ENCODE peak calls at places on chromosomes 3 and 15, in six cellular contexts. Z is esophagus squamous epithelium, V is foreskin keratinocyte, A is foreskin melanocyte, E is GOT3, K is GM20000. Q is an unnamed sample.

GRCh38 chr3:27423463-27423862 is 54.3 kb upstream of the NEK10 start:
- DNase-seq in V (peak; percentile 43), Z (no peak), A (no peak), E (no peak), K (no peak), Q (no peak)

GRCh38 chr3:190562866-190563525 is 49.1 kb downstream of the IL1RAP start:
- DNase-seq in K (no peak), Z (no peak), E (no peak), V (no peak), A (no peak), Q (no peak)

GRCh38 chr15:38038659-38039442 is 104.4 kb downstream of the TMCO5A start:
- DNase-seq in K (no peak), E (no peak), A (no peak), V (peak; percentile 87), Z (no peak), Q (no peak)

GRCh38 chr3:123448503-123449091 is at the start of gene ADCY5:
- DNase-seq in E (no peak), Z (no peak), K (peak; percentile 63), V (no peak), A (no peak), Q (peak; percentile 58)

GRCh38 chr3:9862391-9863235 is 17.4 kb downstream of the CIDEC start:
- DNase-seq in V (no peak), Z (no peak), A (no peak), K (peak; percentile 68), E (no peak), Q (peak; percentile 80)

GRCh38 chr3:31567036-31567435 is 34.3 kb downstream of the STT3B start:
- DNase-seq in Z (no peak), A (no peak), V (no peak), E (no peak), K (peak; percentile 11), Q (no peak)

GRCh38 chr3:58151637-58152036 is 59.1 kb downstream of the DNASE1L3 start:
- DNase-seq in E (no peak), K (no peak), A (no peak), V (no peak), Z (no peak), Q (no peak)

GRCh38 chr3:65587650-65588439 is 450.9 kb downstream of the MAGI1 start:
- DNase-seq in V (no peak), A (no peak), K (no peak), E (no peak), Z (no peak), Q (no peak)

GRCh38 chr3:10669490-10670048 is 146.5 kb upstream of the SLC6A11 start:
- DNase-seq in V (no peak), A (no peak), Z (no peak), K (no peak), E (no peak), Q (no peak)

GRCh38 chr3:39937874-39938273 is 128.5 kb downstream of the MYRIP start:
- DNase-seq in V (no peak), E (no peak), A (no peak), K (no peak), Z (no peak), Q (no peak)

GRCh38 chr15:48177383-48177874 is 666 bp downstream of the MYEF2 start:
- DNase-seq in V (peak; percentile 49), Z (no peak), K (peak; percentile 60), E (no peak), A (no peak), Q (no peak)

GRCh38 chr3:46909535-46910161 is 32.1 kb downstream of the PTH1R start:
- DNase-seq in K (peak; percentile 89), A (peak; percentile 67), V (peak; percentile 64), Z (no peak), E (peak; percentile 58), Q (peak; percentile 92)

GRCh38 chr15:43517354-43518072 is at the start of gene MAP1A:
- DNase-seq in V (no peak), A (no peak), Z (no peak), E (no peak), K (no peak), Q (peak; percentile 78)

GRCh38 chr3:94004301-94004910 is 24.0 kb downstream of the STX19 start:
- DNase-seq in E (no peak), V (peak; percentile 38), K (peak; percentile 44), Z (no peak), A (peak; percentile 40), Q (no peak)